ENCODE peak calls at places on chromosomes 5 and 9, in ten cellular contexts. I, D, F, X, M, U, Z, N, G and J are unnamed samples.

GRCh38 chr5:170049713-170050112 is 56.0 kb upstream of the FOXI1 start:
- DNase-seq in I (no peak), D (no peak), F (no peak), X (no peak), M (no peak), U (no peak), Z (no peak), N (no peak), G (no peak), J (no peak)

GRCh38 chr5:115262405-115263247 is at the start of gene PGGT1B:
- DNase-seq in I (peak), D (peak), F (peak), X (peak), M (peak), U (peak), Z (peak), N (peak), G (peak), J (peak)

GRCh38 chr5:32724526-32724925 is 13.4 kb downstream of the NPR3 start:
- DNase-seq in I (no peak), D (no peak), F (no peak), X (no peak), M (no peak), U (no peak), Z (no peak), N (no peak), G (no peak), J (no peak)

GRCh38 chr9:8241201-8241600 is 441.6 kb upstream of the DMAC1 start:
- DNase-seq in I (no peak), D (no peak), F (no peak), X (no peak), M (no peak), U (no peak), Z (no peak), N (no peak), G (no peak), J (no peak)

GRCh38 chr9:122816163-122816867 is 12.1 kb downstream of the PDCL start:
- DNase-seq in I (no peak), D (peak), F (no peak), X (no peak), M (peak), U (no peak), Z (no peak), N (peak), G (no peak), J (no peak)

GRCh38 chr5:65831276-65831675 is 95.1 kb upstream of the ERBIN start:
- DNase-seq in I (no peak), D (no peak), F (no peak), X (no peak), M (no peak), U (no peak), Z (no peak), N (no peak), G (no peak), J (no peak)

GRCh38 chr5:160460377-160461049 is 38.9 kb downstream of the PTTG1 start:
- DNase-seq in I (no peak), D (no peak), F (no peak), X (peak), M (no peak), U (no peak), Z (no peak), N (no peak), G (no peak), J (no peak)

GRCh38 chr5:168104811-168105481 is 186.5 kb upstream of the WWC1 start:
- DNase-seq in I (no peak), D (no peak), F (no peak), X (no peak), M (no peak), U (peak), Z (no peak), N (no peak), G (no peak), J (no peak)

GRCh38 chr9:23821400-23822181 is 4.4 kb downstream of the ELAVL2 start:
- DNase-seq in I (no peak), D (no peak), F (peak), X (peak), M (no peak), U (peak), Z (no peak), N (peak), G (no peak), J (no peak)

GRCh38 chr9:93270976-93271375 is 87.0 kb downstream of the WNK2 start:
- DNase-seq in I (no peak), D (peak), F (no peak), X (no peak), M (peak), U (no peak), Z (no peak), N (no peak), G (no peak), J (no peak)

GRCh38 chr9:34036625-34037024 is 12.1 kb downstream of the UBAP2 start:
- DNase-seq in I (no peak), D (no peak), F (no peak), X (no peak), M (no peak), U (no peak), Z (no peak), N (no peak), G (no peak), J (no peak)

GRCh38 chr5:141876628-141877477 is 1.4 kb downstream of the PCDH1 start:
- DNase-seq in I (no peak), D (peak), F (no peak), X (peak), M (peak), U (no peak), Z (no peak), N (no peak), G (no peak), J (peak)

GRCh38 chr5:135039526-135040296 is 5.7 kb upstream of the PITX1 start:
- DNase-seq in I (no peak), D (no peak), F (no peak), X (no peak), M (peak), U (no peak), Z (no peak), N (no peak), G (no peak), J (peak)

GRCh38 chr5:179794575-179794974 is 789 bp downstream of the LTC4S start:
- DNase-seq in I (no peak), D (no peak), F (no peak), X (no peak), M (peak), U (no peak), Z (no peak), N (no peak), G (no peak), J (peak)

GRCh38 chr5:150781706-150782614 is 3.4 kb downstream of the SMIM3 start:
- DNase-seq in I (peak), D (no peak), F (peak), X (peak), M (no peak), U (peak), Z (no peak), N (peak), G (no peak), J (no peak)

GRCh38 chr5:135030123-135030517 is 3.9 kb downstream of the PITX1 start:
- DNase-seq in I (no peak), D (no peak), F (no peak), X (no peak), M (no peak), U (no peak), Z (no peak), N (no peak), G (no peak), J (no peak)

GRCh38 chr5:98483301-98483700 is 290.2 kb upstream of the RGMB start:
- DNase-seq in I (peak), D (no peak), F (peak), X (peak), M (no peak), U (no peak), Z (no peak), N (no peak), G (no peak), J (no peak)